ENCODE peak calls at places on chromosomes 16 and 17, in eight cellular contexts. J is aorta, W is heart right ventricle, X is gastrocnemius medialis, Y is neuronal stem cell, C is SJSA1, G is ascending aorta, S is adrenal gland. I is an unnamed sample.

GRCh38 chr16:48446534-48446920 is 61.3 kb upstream of the SIAH1 start:
- DNase-seq in J (no peak), W (no peak), X (no peak), Y (no peak), C (no peak), G (no peak), S (no peak), I (no peak)

GRCh38 chr16:65121870-65122723 is at the start of gene CDH11:
- DNase-seq in J (peak; percentile 90), W (peak; percentile 53), X (peak; percentile 11), Y (peak; percentile 88), C (peak; percentile 80), G (peak; percentile 85), S (peak; percentile 30), I (no peak)

GRCh38 chr17:82328141-82328993 is 5.2 kb downstream of the SECTM1 start:
- DNase-seq in J (no peak), W (no peak), X (no peak), Y (no peak), C (no peak), G (no peak), S (no peak), I (no peak)

GRCh38 chr17:77363821-77364361 is 223.1 kb downstream of the SEC14L1 start:
- DNase-seq in J (peak; percentile 75), W (no peak), X (no peak), Y (no peak), C (peak; percentile 28), G (peak; percentile 63), S (peak; percentile 75), I (no peak)

GRCh38 chr16:53827741-53828140 is 123.8 kb downstream of the FTO start:
- DNase-seq in J (no peak), W (no peak), X (no peak), Y (peak; percentile 73), C (no peak), G (no peak), S (no peak), I (no peak)

GRCh38 chr17:74531231-74531761 is at the start of gene CD300LB:
- DNase-seq in J (peak; percentile 64), W (peak; percentile 3), X (no peak), Y (no peak), C (no peak), G (peak; percentile 47), S (peak; percentile 14), I (peak; percentile 67)

GRCh38 chr17:60971515-60972369 is 294.1 kb downstream of the BCAS3 start:
- DNase-seq in J (no peak), W (peak; percentile 25), X (no peak), Y (peak; percentile 37), C (peak; percentile 40), G (no peak), S (peak; percentile 18), I (no peak)

GRCh38 chr17:57357830-57358426 is 101.6 kb downstream of the MSI2 start:
- DNase-seq in J (no peak), W (no peak), X (no peak), Y (no peak), C (no peak), G (peak; percentile 40), S (no peak), I (no peak)

GRCh38 chr17:39001703-39002637 is 34.8 kb upstream of the FBXO47 start:
- DNase-seq in J (peak; percentile 91), W (peak; percentile 91), X (peak; percentile 78), Y (no peak), C (no peak), G (peak; percentile 86), S (peak; percentile 30), I (no peak)

GRCh38 chr17:62653002-62653830 is 25.7 kb downstream of the MRC2 start:
- DNase-seq in J (peak; percentile 88), W (peak; percentile 70), X (no peak), Y (peak; percentile 77), C (peak; percentile 86), G (peak; percentile 86), S (peak; percentile 43), I (no peak)

GRCh38 chr16:79272141-79272577 is 328.4 kb downstream of the MAF start:
- DNase-seq in J (no peak), W (no peak), X (no peak), Y (no peak), C (no peak), G (no peak), S (no peak), I (no peak)

GRCh38 chr16:81608515-81609209 is 164.1 kb downstream of the CMIP start:
- DNase-seq in J (no peak), W (no peak), X (peak; percentile 24), Y (no peak), C (no peak), G (peak; percentile 71), S (no peak), I (no peak)

GRCh38 chr17:45190503-45191282 is 29.0 kb downstream of the HEXIM2 start:
- DNase-seq in J (no peak), W (no peak), X (no peak), Y (no peak), C (no peak), G (no peak), S (no peak), I (no peak)

GRCh38 chr16:85571563-85571812 is 41.6 kb upstream of the GSE1 start:
- DNase-seq in J (no peak), W (no peak), X (no peak), Y (no peak), C (no peak), G (no peak), S (no peak), I (no peak)

GRCh38 chr16:85570735-85571562 is 42.2 kb upstream of the GSE1 start:
- DNase-seq in J (no peak), W (peak; percentile 27), X (no peak), Y (no peak), C (no peak), G (no peak), S (no peak), I (no peak)

GRCh38 chr16:85569039-85569614 is 44.0 kb upstream of the GSE1 start:
- DNase-seq in J (no peak), W (no peak), X (no peak), Y (no peak), C (no peak), G (no peak), S (no peak), I (no peak)

GRCh38 chr16:85569615-85570212 is 43.4 kb upstream of the GSE1 start:
- DNase-seq in J (no peak), W (no peak), X (no peak), Y (no peak), C (no peak), G (no peak), S (no peak), I (no peak)

GRCh38 chr16:85570213-85570734 is 42.8 kb upstream of the GSE1 start:
- DNase-seq in J (no peak), W (no peak), X (no peak), Y (no peak), C (no peak), G (no peak), S (no peak), I (no peak)
- H3K4me3 ChIP-seq in J (no peak overlapping the region), W (no peak overlapping the region), X (no peak overlapping the region), Y (no peak overlapping the region), C (no peak overlapping the region), G (no peak overlapping the region), S (no peak overlapping the region), I (no peak overlapping the region)

GRCh38 chr17:17809527-17810373 is 27.0 kb downstream of the SREBF1 start:
- DNase-seq in J (peak; percentile 89), W (peak; percentile 56), X (no peak), Y (peak; percentile 76), C (no peak), G (no peak), S (peak; percentile 74), I (no peak)

GRCh38 chr17:17810374-17811248 is 26.2 kb downstream of the SREBF1 start:
- DNase-seq in J (no peak), W (no peak), X (no peak), Y (no peak), C (no peak), G (no peak), S (peak; percentile 61), I (no peak)

GRCh38 chr17:17807440-17807839 is 29.3 kb downstream of the SREBF1 start:
- DNase-seq in J (no peak), W (no peak), X (no peak), Y (no peak), C (no peak), G (no peak), S (no peak), I (no peak)

GRCh38 chr17:17806611-17807010 is 30.2 kb downstream of the SREBF1 start:
- DNase-seq in J (no peak), W (no peak), X (no peak), Y (no peak), C (no peak), G (no peak), S (no peak), I (no peak)

GRCh38 chr17:17808706-17809432 is 27.9 kb downstream of the SREBF1 start:
- DNase-seq in J (no peak), W (no peak), X (no peak), Y (no peak), C (no peak), G (no peak), S (peak; percentile 51), I (no peak)
- H3K27ac ChIP-seq in J (no peak overlapping the region), W (no peak overlapping the region), X (no peak overlapping the region), Y (no peak overlapping the region), C (no peak overlapping the region), G (no peak overlapping the region), S (no peak overlapping the region), I (peak overlapping the region; percentile 91)

DNA sequence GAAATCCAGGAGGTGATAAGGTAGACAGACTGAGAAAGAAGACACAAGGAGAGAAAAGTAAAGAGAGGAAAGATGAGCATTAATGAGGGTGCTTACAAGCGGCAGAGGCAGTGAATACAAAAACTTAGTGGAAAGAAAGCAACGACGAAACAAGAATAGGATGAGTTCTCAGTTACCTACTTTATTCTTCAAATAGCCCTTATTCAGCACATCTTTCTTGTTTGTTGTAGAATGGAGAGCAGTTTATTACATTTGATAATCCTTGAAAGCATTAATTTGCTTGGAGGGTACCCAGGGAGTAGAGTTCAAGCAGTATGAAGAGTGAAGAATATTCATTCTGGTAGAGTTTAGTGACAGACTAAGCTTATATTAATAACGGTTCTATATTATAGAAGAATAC is 22.4 kb downstream of the PAFAH1B1 start:
- DNase-seq in J (no peak), W (no peak), X (no peak), Y (no peak), C (no peak), G (no peak), S (no peak), I (no peak)
- H3K4me1 ChIP-seq in J (peaks cover 2% of the 10 kb centered on the region), W (peaks cover 10% of the 10 kb centered on the region), X (peaks cover 48% of the 10 kb centered on the region), Y (no peaks in the 10 kb centered on the region), C (no peaks in the 10 kb centered on the region), G (peaks cover 8% of the 10 kb centered on the region), S (peaks cover 17% of the 10 kb centered on the region), I (peaks cover 43% of the 10 kb centered on the region)

DNA sequence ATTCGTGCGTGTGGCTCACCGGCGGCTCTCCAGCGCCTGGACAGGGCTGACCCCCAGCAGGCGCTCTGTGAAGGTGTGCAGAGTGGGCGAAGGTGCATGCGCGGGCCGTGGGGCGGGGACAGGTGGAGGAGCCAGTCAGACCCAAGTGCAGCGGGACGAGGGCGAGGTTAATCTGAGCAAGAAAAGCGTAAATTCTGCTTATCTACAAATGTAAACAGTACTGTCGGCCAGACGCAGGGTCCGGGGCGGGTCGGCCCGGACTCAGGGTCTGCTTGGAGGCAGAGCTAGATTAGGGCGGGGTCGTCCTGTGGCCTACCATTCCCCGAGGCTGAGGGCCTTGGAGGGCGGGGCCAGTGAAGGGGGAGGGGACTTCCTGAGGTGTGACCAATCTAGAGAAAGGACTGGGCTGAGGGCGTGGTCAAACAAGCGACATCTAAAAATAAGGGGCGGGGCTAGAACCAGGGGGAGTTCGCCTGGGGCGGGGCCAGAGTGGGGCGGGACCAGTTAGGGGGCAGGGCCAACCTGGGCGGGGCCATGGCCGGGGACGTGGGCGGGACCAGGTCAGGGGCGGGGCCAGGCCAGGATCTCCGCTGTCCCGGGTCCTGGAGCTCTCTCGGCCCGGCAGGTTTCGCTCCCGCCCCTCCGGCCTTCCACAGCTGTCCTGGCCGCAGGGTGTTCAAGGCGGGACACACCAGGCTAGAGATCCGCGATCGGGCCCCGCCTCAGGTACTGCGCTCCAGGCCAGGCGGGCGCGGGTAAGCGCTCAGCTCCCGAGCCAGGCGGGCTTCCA is at the start of gene SEC14L5:
- DNase-seq in J (peak; percentile 99), W (peak; percentile 97), X (peak; percentile 98), Y (peak; percentile 99), C (peak; percentile 81), G (peak; percentile 98), S (peak; percentile 99), I (no peak)
- H3K4me3 ChIP-seq in J (peak within 1 kb of the TSS; percentile 22), W (peak within 1 kb of the TSS; percentile 36), X (peak within 1 kb of the TSS; percentile 50), Y (peak within 1 kb of the TSS; percentile 81), C (peak within 1 kb of the TSS; percentile 42), G (peak within 1 kb of the TSS; percentile 53), S (no peak within 1 kb of the TSS), I (peak within 1 kb of the TSS; percentile 52)